ENCODE peak calls at places on chromosomes 5 and 9, in five cellular contexts. W is stimulated activated CD4-positive, alpha-beta T cell treated with anti-CD3 and anti-CD28 coated beads, Interleukin-4, amount 100 ng/mL, for 4 hours; I is left ventricle myocardium inferior; V is A549; C is breast epithelium. A is an unnamed sample.

GRCh38 chr9:127034691-127035090 is 87.7 kb downstream of the ANGPTL2 start:
- DNase-seq in I (no peak), W (no peak), C (no peak), V (no peak), A (no peak)

GRCh38 chr5:65927497-65928340 is 1.3 kb downstream of the ERBIN start:
- DNase-seq in W (no peak), I (no peak), V (peak), C (no peak), A (no peak)

GRCh38 chr5:73201547-73202513 is 28.8 kb downstream of the TMEM174 start:
- DNase-seq in C (peak), W (peak), I (peak), V (peak), A (peak)

GRCh38 chr9:89801723-89802680 is 197.2 kb downstream of the GADD45G start:
- DNase-seq in V (no peak), W (no peak), C (no peak), I (no peak), A (no peak)

GRCh38 chr9:70791936-70792335 is 329.5 kb downstream of the TRPM3 start:
- DNase-seq in I (no peak), W (no peak), V (no peak), C (no peak), A (no peak)

GRCh38 chr9:18260527-18260926 is 213.4 kb upstream of the ADAMTSL1 start:
- DNase-seq in W (no peak), V (no peak), C (no peak), I (no peak), A (no peak)

GRCh38 chr9:96136992-96137665 is 164.8 kb downstream of the HSD17B3 start:
- DNase-seq in I (no peak), W (no peak), V (no peak), C (no peak), A (no peak)

GRCh38 chr5:5677738-5678137 is 255.3 kb downstream of the ICE1 start:
- DNase-seq in I (no peak), C (no peak), V (no peak), W (no peak), A (no peak)

GRCh38 chr9:130938184-130938651 is 829 bp downstream of the FIBCD1 start:
- DNase-seq in W (no peak), I (no peak), C (no peak), V (no peak), A (no peak)

GRCh38 chr9:83062011-83062652 is 810 bp downstream of the RASEF start:
- DNase-seq in I (peak), W (no peak), V (peak), C (peak), A (peak)

GRCh38 chr9:97808972-97809371 is 44.1 kb upstream of the FOXE1 start:
- DNase-seq in W (no peak), I (no peak), V (no peak), C (no peak), A (no peak)

GRCh38 chr5:68368280-68368679 is 152.7 kb downstream of the PIK3R1 start:
- DNase-seq in W (no peak), V (no peak), C (no peak), I (no peak), A (no peak)

GRCh38 chr9:77725820-77726219 is 77.7 kb upstream of the GNA14 start:
- DNase-seq in I (no peak), C (no peak), V (no peak), W (no peak), A (no peak)

GRCh38 chr5:998276-998974 is 10.2 kb upstream of the NKD2 start:
- DNase-seq in V (no peak), C (no peak), W (no peak), I (peak), A (no peak)

GRCh38 chr5:66494437-66494836 is 101.8 kb upstream of the MAST4 start:
- DNase-seq in C (no peak), W (peak), V (no peak), I (no peak), A (no peak)

GRCh38 chr9:120383999-120384924 is 195.7 kb downstream of the CDK5RAP2 start:
- DNase-seq in W (no peak), C (peak), I (no peak), V (no peak), A (no peak)

GRCh38 chr5:114327987-114328386 is 33.9 kb upstream of the KCNN2 start:
- DNase-seq in I (no peak), V (no peak), W (no peak), C (no peak), A (no peak)

GRCh38 chr9:112858625-112859147 is 32.0 kb downstream of the SLC46A2 start:
- DNase-seq in W (no peak), C (no peak), V (no peak), I (no peak), A (no peak)

GRCh38 chr5:56168066-56168478 is 65.1 kb downstream of the ANKRD55 start:
- DNase-seq in I (no peak), V (no peak), C (no peak), W (no peak), A (no peak)

GRCh38 chr5:151745071-151745705 is 13.2 kb downstream of the ATOX1 start:
- DNase-seq in C (no peak), W (no peak), I (peak), V (no peak), A (no peak)

GRCh38 chr5:170473642-170474041 is 30.2 kb upstream of the KCNIP1 start:
- DNase-seq in C (no peak), W (no peak), I (no peak), V (no peak), A (no peak)

GRCh38 chr5:74866653-74867162 is 521 bp upstream of the FAM169A start:
- DNase-seq in W (peak), C (no peak), I (no peak), V (peak), A (peak)

GRCh38 chr9:84271887-84272556 is 68.5 kb downstream of the SLC28A3 start:
- DNase-seq in C (no peak), V (no peak), W (no peak), I (no peak), A (no peak)

GRCh38 chr5:60989790-60990189 is 44.8 kb downstream of the NDUFAF2 start:
- DNase-seq in W (no peak), C (no peak), I (no peak), V (no peak), A (no peak)

A was measured in progenitor cell of endocrine pancreas.